ENCODE peak calls at places on chromosome 7, in four cellular contexts. Y is H9, G is IMR-90, U is trophoblast cell. F is an unnamed sample.

GRCh38 chr7:120949393-120949799 is 1.2 kb upstream of the ING3 start:
- DNase-seq in U (no peak), Y (no peak), G (no peak), F (no peak)

GRCh38 chr7:134931487-134931886 is 54.8 kb upstream of the AGBL3 start:
- DNase-seq in Y (no peak), U (no peak), G (no peak), F (no peak)

GRCh38 chr7:115662676-115663075 is 367.9 kb downstream of the TFEC start:
- DNase-seq in G (peak), Y (no peak), U (no peak), F (no peak)

GRCh38 chr7:5692112-5692844 is 89.2 kb downstream of the RNF216 start:
- DNase-seq in G (peak), Y (no peak), U (peak), F (no peak)

GRCh38 chr7:154789404-154789803 is 213.5 kb downstream of the PAXIP1 start:
- DNase-seq in U (no peak), Y (no peak), G (no peak), F (peak)

GRCh38 chr7:156751319-156751718 is 110.7 kb downstream of the RNF32 start:
- DNase-seq in U (peak), Y (no peak), G (peak), F (no peak)

GRCh38 chr7:139431010-139431409 is 52.5 kb downstream of the KLRG2 start:
- DNase-seq in U (peak), Y (no peak), G (no peak), F (no peak)

GRCh38 chr7:87445897-87446296 is 29.6 kb downstream of the ABCB4 start:
- DNase-seq in Y (no peak), G (no peak), U (no peak), F (no peak)

GRCh38 chr7:30147785-30148184 is 13.0 kb downstream of the MTURN start:
- DNase-seq in G (no peak), Y (no peak), U (no peak), F (no peak)

GRCh38 chr7:130363156-130363847 is 17.0 kb upstream of the CPA1 start:
- DNase-seq in U (peak), G (peak), Y (no peak), F (peak)

GRCh38 chr7:50210706-50211115 is 93.8 kb upstream of the IKZF1 start:
- DNase-seq in U (peak), G (no peak), Y (no peak), F (no peak)

GRCh38 chr7:90597879-90598278 is 1.8 kb downstream of the CDK14 start:
- DNase-seq in G (no peak), U (no peak), Y (no peak), F (no peak)

GRCh38 chr7:112009081-112009480 is 197.1 kb downstream of the DOCK4 start:
- DNase-seq in Y (no peak), G (peak), U (no peak), F (no peak)

GRCh38 chr7:26653966-26654365 is 210.4 kb downstream of the SKAP2 start:
- DNase-seq in U (no peak), Y (no peak), G (no peak), F (no peak)

GRCh38 chr7:158975526-158976467 is 119.4 kb downstream of the DYNC2I1 start:
- DNase-seq in U (peak), G (no peak), Y (peak), F (peak)

GRCh38 chr7:69893915-69894314 is 295.6 kb downstream of the AUTS2 start:
- DNase-seq in Y (no peak), U (no peak), G (no peak), F (peak)

GRCh38 chr7:45514944-45515343 is 59.2 kb upstream of the ADCY1 start:
- DNase-seq in Y (no peak), U (no peak), G (no peak), F (peak)

GRCh38 chr7:112248598-112248997 is 42.1 kb downstream of the ZNF277 start:
- DNase-seq in Y (no peak), U (no peak), G (no peak), F (no peak)

GRCh38 chr7:106070567-106071254 is 41.4 kb downstream of the SYPL1 start:
- DNase-seq in G (no peak), Y (no peak), U (no peak), F (no peak)

GRCh38 chr7:111853231-111853990 is 291.1 kb upstream of the IMMP2L start:
- DNase-seq in U (no peak), G (no peak), Y (peak), F (no peak)

GRCh38 chr7:143877076-143877475 is 24.9 kb downstream of the TCAF1 start:
- DNase-seq in G (no peak), U (no peak), Y (no peak), F (no peak)

GRCh38 chr7:94763268-94763667 is 107.3 kb upstream of the SGCE start:
- DNase-seq in Y (no peak), U (no peak), G (no peak), F (no peak)

GRCh38 chr7:107934991-107935770 is 44.2 kb downstream of the DLD start:
- DNase-seq in U (no peak), Y (no peak), G (peak), F (no peak)

GRCh38 chr7:141484907-141485306 is 66.3 kb upstream of the AGK start:
- DNase-seq in U (no peak), G (no peak), Y (no peak), F (no peak)

GRCh38 chr7:78514653-78515052 is 716.1 kb downstream of the PHTF2 start:
- DNase-seq in G (no peak), U (no peak), Y (no peak), F (no peak)

GRCh38 chr7:116395125-116395791 is 104.3 kb upstream of the CAV2 start:
- DNase-seq in G (peak), U (peak), Y (no peak), F (peak)

GRCh38 chr7:7118822-7119221 is 63.5 kb upstream of the C1GALT1 start:
- DNase-seq in G (no peak), Y (no peak), U (no peak), F (no peak)

GRCh38 chr7:140009735-140010134 is 53.0 kb downstream of the PARP12 start:
- DNase-seq in Y (no peak), U (no peak), G (no peak), F (no peak)

GRCh38 chr7:140478361-140479061 is 794 bp downstream of the MKRN1 start:
- DNase-seq in U (no peak), Y (peak), G (peak), F (peak)

GRCh38 chr7:134083766-134084487 is 43.2 kb upstream of the LRGUK start:
- DNase-seq in U (peak), Y (no peak), G (peak), F (no peak)

GRCh38 chr7:114085592-114086490 is 167.0 kb upstream of the PPP1R3A start:
- DNase-seq in G (peak), U (peak), Y (peak), F (peak)

GRCh38 chr7:30936650-30937245 is 25.1 kb downstream of the AQP1 start:
- DNase-seq in Y (no peak), G (no peak), U (no peak), F (no peak)

GRCh38 chr7:72025381-72025960 is 386.7 kb downstream of the CALN1 start:
- DNase-seq in Y (no peak), U (no peak), G (no peak), F (no peak)

GRCh38 chr7:103240806-103241205 is 56.4 kb upstream of the PMPCB start:
- DNase-seq in G (no peak), Y (no peak), U (no peak), F (no peak)

GRCh38 chr7:128029405-128029995 is 1.7 kb downstream of the LRRC4 start:
- DNase-seq in Y (no peak), G (no peak), U (no peak), F (no peak)
- H2AK5ac ChIP-seq in Y (no peak), G (no peak), U (no peak), F (no peak)

GRCh38 chr7:23356726-23357125 is 57.6 kb downstream of the MALSU1 start:
- DNase-seq in U (no peak), G (no peak), Y (no peak), F (no peak)

GRCh38 chr7:23356168-23356567 is 57.0 kb downstream of the MALSU1 start:
- DNase-seq in G (no peak), U (no peak), Y (no peak), F (no peak)

GRCh38 chr7:23357190-23358093 is 58.3 kb downstream of the MALSU1 start:
- DNase-seq in U (peak), Y (no peak), G (peak), F (peak)

GRCh38 chr7:23353172-23353571 is 54.0 kb downstream of the MALSU1 start:
- DNase-seq in G (no peak), Y (no peak), U (no peak), F (no peak)

GRCh38 chr7:23358152-23358674 is 59.1 kb downstream of the MALSU1 start:
- DNase-seq in Y (no peak), G (no peak), U (no peak), F (no peak)
- H2AK5ac ChIP-seq in Y (no peak), G (no peak), U (no peak), F (no peak)

DNA sequence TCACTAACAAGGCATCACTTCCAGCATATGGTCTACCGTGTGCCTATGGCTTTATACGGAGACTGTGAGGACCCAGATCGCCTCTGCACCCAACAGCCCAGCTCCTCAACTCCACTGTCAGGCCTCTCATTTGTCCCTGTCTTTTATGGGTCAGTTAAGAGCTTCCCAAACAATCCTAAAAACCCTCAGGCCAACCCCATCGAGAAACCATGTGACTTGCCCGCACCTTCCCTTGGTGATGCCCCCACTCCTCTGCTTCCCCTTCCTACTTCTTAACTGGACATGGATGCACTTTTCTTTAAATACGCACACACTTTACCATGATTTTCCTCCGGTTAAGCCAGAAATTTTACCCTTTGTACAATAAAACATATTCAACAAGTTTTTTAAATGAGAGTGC is 46.8 kb downstream of the BAIAP2L1 start:
- DNase-seq in Y (no peak), U (peak), G (no peak), F (peak)
- H2AK5ac ChIP-seq in Y (no peak), U (peak), G (peak), F (no peak)

GRCh38 chr7:131602994-131603372 is 46.6 kb upstream of the PODXL start:
- DNase-seq in Y (no peak), U (no peak), G (no peak), F (no peak)

GRCh38 chr7:131606346-131607290 is 50.2 kb upstream of the PODXL start:
- DNase-seq in G (no peak), U (peak), Y (peak), F (peak)

GRCh38 chr7:131605280-131605878 is 49.0 kb upstream of the PODXL start:
- DNase-seq in G (no peak), U (no peak), Y (peak), F (peak)

GRCh38 chr7:131603932-131604331 is 47.5 kb upstream of the PODXL start:
- DNase-seq in G (no peak), U (no peak), Y (no peak), F (no peak)

DNA sequence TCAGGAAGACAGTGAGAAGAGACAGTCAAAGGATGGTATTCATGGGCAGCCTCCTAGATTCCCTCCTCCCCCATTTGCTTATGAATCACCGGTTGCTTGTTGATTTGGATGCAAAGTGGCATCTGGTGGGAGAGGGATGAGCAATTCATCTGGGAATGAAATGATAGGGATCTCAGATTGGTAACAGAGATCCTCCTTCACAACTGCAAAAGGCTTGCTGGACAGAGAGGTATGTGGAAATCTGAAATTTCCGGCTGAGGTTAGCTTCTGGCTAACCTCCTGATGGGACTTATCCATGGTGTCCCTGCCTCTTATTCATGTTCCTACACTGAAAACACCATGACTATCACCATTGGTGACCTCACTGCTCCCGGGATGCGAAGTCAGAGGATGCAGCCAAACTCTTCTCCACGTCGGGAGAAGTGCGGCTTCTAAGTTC is 48.4 kb upstream of the PODXL start:
- DNase-seq in U (peak), G (peak), Y (peak), F (peak)
- H2AK5ac ChIP-seq in U (no peak), G (peak), Y (no peak), F (no peak)

GRCh38 chr7:86629-87028 is 105.7 kb upstream of the FAM20C start:
- DNase-seq in G (no peak), Y (no peak), U (no peak), F (no peak)
- H2AK5ac ChIP-seq in G (peak), Y (no peak), U (no peak), F (peak)

F was measured in mesendoderm.